ENCODE peak calls at places on chromosomes 4 and X, in four cellular contexts. D is AG10803, Q is bronchial epithelial cell, M is breast epithelium. Z is an unnamed sample.

GRCh38 chr4:80731436-80731835 is 299.1 kb upstream of the BMP3 start:
- DNase-seq in M (no peak), D (no peak), Q (peak), Z (no peak)

GRCh38 chr4:75655562-75655961 is 17.6 kb downstream of the G3BP2 start:
- DNase-seq in M (no peak), D (no peak), Q (no peak), Z (no peak)

GRCh38 chrX:72305286-72306084 is at the start of gene CITED1:
- DNase-seq in Q (no peak), M (no peak), D (no peak), Z (no peak)

GRCh38 chr4:111854494-111855087 is 290.7 kb upstream of the FAM241A start:
- DNase-seq in M (no peak), D (peak), Q (peak), Z (no peak)

GRCh38 chrX:19673334-19674040 is 158.2 kb upstream of the MAP3K15 start:
- DNase-seq in Q (peak), D (peak), M (no peak), Z (peak)

GRCh38 chrX:130801901-130802300 is 101.1 kb downstream of the ENOX2 start:
- DNase-seq in D (no peak), Q (no peak), M (no peak), Z (no peak)

GRCh38 chr4:125526420-125526819 is 211.7 kb downstream of the FAT4 start:
- DNase-seq in M (no peak), Q (no peak), D (no peak), Z (no peak)

GRCh38 chrX:50469206-50469605 is 1.4 kb downstream of the DGKK start:
- DNase-seq in D (no peak), Q (no peak), M (no peak), Z (no peak)

GRCh38 chrX:136204571-136204970 is 46.6 kb downstream of the MAP7D3 start:
- DNase-seq in D (peak), Q (peak), M (no peak), Z (peak)

GRCh38 chr4:2761035-2761923 is 5.1 kb upstream of the TNIP2 start:
- DNase-seq in M (no peak), Q (peak), D (no peak), Z (no peak)

GRCh38 chr4:57059890-57060716 is 50.1 kb downstream of the IGFBP7 start:
- DNase-seq in Q (no peak), M (no peak), D (no peak), Z (no peak)

GRCh38 chr4:84995386-84995785 is 28.9 kb upstream of the WDFY3 start:
- DNase-seq in D (no peak), Q (no peak), M (no peak), Z (no peak)

GRCh38 chr4:24322986-24323385 is 261.4 kb downstream of the DHX15 start:
- DNase-seq in Q (no peak), M (no peak), D (no peak), Z (peak)

GRCh38 chrX:154596290-154596929 is 11.5 kb downstream of the CTAG1A start:
- DNase-seq in M (peak), D (peak), Q (peak), Z (no peak)

GRCh38 chrX:154784149-154784985 is 20.9 kb downstream of the MPP1 start:
- DNase-seq in M (no peak), D (no peak), Q (no peak), Z (no peak)

GRCh38 chr4:102328045-102328444 is 17.2 kb downstream of the SLC39A8 start:
- DNase-seq in M (no peak), Q (peak), D (peak), Z (no peak)

GRCh38 chr4:54545663-54546424 is 111.9 kb upstream of the KIT start:
- DNase-seq in Q (peak), D (peak), M (no peak), Z (no peak)

GRCh38 chr4:37243722-37244582 is 591 bp upstream of the NWD2 start:
- DNase-seq in M (no peak), Q (no peak), D (no peak), Z (no peak)

GRCh38 chr4:71006203-71006907 is 12.9 kb downstream of the DCK start:
- DNase-seq in M (no peak), D (no peak), Q (no peak), Z (no peak)

GRCh38 chr4:141686146-141686775 is 49.9 kb downstream of the IL15 start:
- DNase-seq in D (peak), Q (peak), M (no peak), Z (no peak)

GRCh38 chr4:146381263-146381872 is 140.4 kb downstream of the SLC10A7 start:
- DNase-seq in Q (peak), D (no peak), M (no peak), Z (no peak)

GRCh38 chr4:155722816-155723499 is 35.9 kb upstream of the GUCY1B1 start:
- DNase-seq in Q (no peak), M (no peak), D (peak), Z (no peak)

GRCh38 chr4:24956763-24957162 is 43.9 kb upstream of the CCDC149 start:
- DNase-seq in Q (no peak), M (no peak), D (peak), Z (no peak)

GRCh38 chrX:150362599-150363481 is at the start of gene MAMLD1:
- DNase-seq in M (peak), Q (peak), D (peak), Z (peak)

GRCh38 chr4:8419222-8420041 is 21.1 kb downstream of the ACOX3 start:
- DNase-seq in D (no peak), Q (no peak), M (no peak), Z (peak)

GRCh38 chr4:8317474-8317873 is 47.9 kb downstream of the HTRA3 start:
- DNase-seq in D (no peak), Q (no peak), M (no peak), Z (no peak)

GRCh38 chr4:39466747-39467146 is 7.9 kb downstream of the LIAS start:
- DNase-seq in D (no peak), Q (peak), M (no peak), Z (no peak)

GRCh38 chrX:41164469-41164868 is 79.2 kb downstream of the USP9X start:
- DNase-seq in Q (no peak), M (no peak), D (no peak), Z (no peak)

GRCh38 chr4:9877123-9877522 is 95.7 kb downstream of the DRD5 start:
- DNase-seq in Q (no peak), M (no peak), D (no peak), Z (no peak)

GRCh38 chr4:6727081-6727942 is 11.3 kb downstream of the BLOC1S4 start:
- DNase-seq in D (peak), M (no peak), Q (no peak), Z (no peak)

GRCh38 chr4:39682133-39682532 is 15.8 kb upstream of the UBE2K start:
- DNase-seq in Q (no peak), D (no peak), M (no peak), Z (no peak)

GRCh38 chr4:166165829-166166420 is 292.9 kb downstream of the TLL1 start:
- DNase-seq in Q (peak), D (peak), M (no peak), Z (no peak)

GRCh38 chr4:123401466-123402175 is 5.0 kb downstream of the SPRY1 start:
- DNase-seq in D (no peak), M (no peak), Q (no peak), Z (peak)
- H3K4me3 ChIP-seq in D (no peak), M (peak), Q (no peak), Z (peak)

DNA sequence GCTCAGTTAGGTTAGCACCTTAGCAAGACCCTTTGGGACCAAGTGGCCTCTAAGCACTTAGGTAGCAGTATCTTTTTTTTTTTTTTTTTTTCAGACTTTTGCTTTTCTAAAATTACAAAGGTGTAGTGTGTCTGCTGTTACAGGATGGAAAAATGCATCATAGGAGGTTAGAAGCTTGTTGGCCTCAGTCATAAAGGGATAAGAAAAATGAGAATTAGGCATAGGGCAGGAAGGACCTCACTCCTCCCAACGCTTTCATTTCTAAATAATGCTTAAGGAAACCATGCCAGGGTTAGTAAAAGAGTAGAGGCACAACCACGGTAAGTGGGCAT is 148.4 kb upstream of the PLAC1 start:
- DNase-seq in Q (no peak), D (no peak), M (no peak), Z (no peak)
- H3K4me3 ChIP-seq in Q (peak), D (peak), M (peak), Z (peak)

GRCh38 chr4:15005474-15006115 is 3.3 kb downstream of the CPEB2 start:
- DNase-seq in Q (peak), D (no peak), M (no peak), Z (no peak)
- H3K4me3 ChIP-seq in Q (peak), D (peak), M (peak), Z (peak)

DNA sequence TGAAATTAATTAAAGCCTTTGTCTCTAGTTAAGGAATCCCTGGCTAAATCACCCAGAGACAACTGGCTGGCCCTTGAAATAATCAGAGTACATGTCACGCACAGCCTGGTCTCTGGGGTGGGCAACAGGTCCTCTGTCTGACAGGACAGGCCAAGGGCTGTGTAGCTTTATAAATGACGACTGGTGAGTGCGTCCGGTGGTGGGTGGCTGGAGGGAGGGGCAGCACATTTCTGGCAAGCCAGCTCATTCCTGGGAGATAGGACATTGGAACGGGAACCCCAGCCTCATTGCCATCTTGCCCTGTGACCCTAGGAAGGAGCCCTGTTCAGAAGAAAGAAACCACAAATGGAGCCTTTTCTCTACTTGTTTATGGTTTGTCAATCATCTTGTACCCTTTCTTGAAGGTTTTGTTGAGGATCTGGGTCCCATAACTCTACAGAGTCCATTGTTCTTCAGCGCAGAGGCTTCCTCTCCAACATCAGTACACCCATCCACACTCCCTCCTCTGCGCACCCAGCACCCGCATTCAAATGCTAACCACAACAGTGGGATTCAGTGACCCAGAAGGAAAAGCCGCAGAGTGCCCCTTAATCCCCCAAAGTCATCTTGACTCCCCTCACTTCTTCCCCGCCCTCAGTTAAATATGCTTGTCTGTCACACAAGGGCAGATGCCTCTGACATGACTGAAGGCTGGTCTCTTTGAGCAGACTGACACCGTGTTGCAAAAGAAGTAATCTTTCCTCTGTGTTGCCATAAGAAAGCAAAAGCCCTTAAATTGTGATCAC is 368.1 kb downstream of the UNC5C start:
- DNase-seq in D (no peak), Q (no peak), M (no peak), Z (no peak)
- H3K4me3 ChIP-seq in D (no peak), Q (no peak), M (no peak), Z (no peak)

GRCh38 chr4:576991-577498 is 950 bp upstream of the TMEM271 start:
- DNase-seq in D (no peak), M (no peak), Q (no peak), Z (no peak)
- H3K4me3 ChIP-seq in D (no peak), M (no peak), Q (no peak), Z (no peak)

DNA sequence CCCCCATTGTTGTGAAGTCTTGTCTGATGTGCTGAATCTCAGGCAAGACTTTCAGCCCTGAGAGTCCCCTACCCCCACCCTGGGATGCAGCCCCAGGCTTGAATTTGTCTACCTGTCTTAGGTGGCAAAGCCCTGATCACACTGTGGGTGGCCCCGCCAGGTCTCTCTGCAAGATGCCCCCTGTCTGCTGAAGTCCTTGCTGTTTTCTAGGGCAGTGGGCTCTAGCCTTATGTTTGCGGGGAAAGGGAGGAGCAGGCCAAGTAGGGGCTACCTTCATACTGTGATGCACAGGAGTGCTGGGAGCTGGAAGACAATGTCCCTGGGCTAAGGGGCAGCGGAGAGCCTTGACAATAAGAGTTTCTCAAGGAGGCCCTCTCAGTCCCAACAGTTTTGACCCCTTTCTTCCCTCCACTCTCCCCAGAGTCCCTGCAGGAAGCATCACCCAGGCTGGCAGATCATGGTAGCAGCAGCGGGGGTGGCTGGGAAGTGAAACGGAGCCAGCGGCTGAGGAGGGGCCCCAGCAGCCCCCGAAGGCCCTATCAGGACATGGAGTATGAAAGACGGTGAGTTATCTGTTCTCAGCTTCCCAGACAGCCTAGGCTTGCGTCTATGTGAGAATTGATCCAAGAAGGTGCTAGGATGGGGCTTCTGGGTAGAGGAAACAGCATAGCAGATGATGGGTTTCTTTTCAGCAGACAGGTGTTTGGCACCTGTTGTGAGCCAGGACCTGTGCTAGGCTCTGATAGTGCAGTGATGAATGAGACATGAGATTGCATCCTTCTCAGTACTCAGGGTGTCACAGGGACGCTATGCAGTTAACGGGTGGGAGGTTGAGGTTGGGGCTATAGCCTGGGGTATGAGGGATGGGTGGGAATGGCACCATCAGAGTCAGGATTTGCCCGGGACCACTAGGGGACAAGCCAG is 2.2 kb downstream of the RBM10 start:
- DNase-seq in M (no peak), D (no peak), Q (no peak), Z (no peak)
- H3K4me3 ChIP-seq in M (peak), D (peak), Q (no peak), Z (peak)

GRCh38 chr4:176306837-176307590 is 12.8 kb upstream of the SPCS3 start:
- DNase-seq in D (no peak), Q (no peak), M (no peak), Z (no peak)

GRCh38 chr4:176308441-176308840 is 11.3 kb upstream of the SPCS3 start:
- DNase-seq in M (no peak), Q (no peak), D (no peak), Z (no peak)

GRCh38 chr4:176309772-176310171 is 10.0 kb upstream of the SPCS3 start:
- DNase-seq in D (peak), Q (peak), M (no peak), Z (no peak)

GRCh38 chr4:176307591-176307920 is 12.2 kb upstream of the SPCS3 start:
- DNase-seq in D (no peak), Q (no peak), M (no peak), Z (no peak)

GRCh38 chr4:176309046-176309445 is 10.7 kb upstream of the SPCS3 start:
- DNase-seq in D (no peak), M (no peak), Q (no peak), Z (no peak)
- H3K4me3 ChIP-seq in D (no peak), M (no peak), Q (no peak), Z (no peak)

Z was measured in gastrocnemius medialis.